ENCODE peak calls at places on chromosomes 1 and 21, in ten cellular contexts. One of them, this sample, is unnamed.

GRCh38 chr1:178192686-178193085 is 98.8 kb downstream of the RASAL2 start:
- DNase-seq in omental fat pad: no peak
- DNase-seq in ovary: no peak
- DNase-seq in astrocyte of the spinal cord: peak; percentile 75
- DNase-seq in gastrocnemius medialis: no peak
- DNase-seq in activated CD8-positive, alpha-beta T cell treated with anti-CD3 and anti-CD28 coated beads for 36 hours: no peak
- DNase-seq in psoas muscle: no peak
- DNase-seq in foreskin fibroblast: peak; percentile 57
- DNase-seq in AG09319: no peak
- DNase-seq in neural progenitor cell: no peak
- DNase-seq in this sample: peak; percentile 18

GRCh38 chr21:18620421-18620820 is 216.8 kb upstream of the TMPRSS15 start:
- DNase-seq in omental fat pad: no peak
- DNase-seq in ovary: no peak
- DNase-seq in astrocyte of the spinal cord: no peak
- DNase-seq in gastrocnemius medialis: no peak
- DNase-seq in activated CD8-positive, alpha-beta T cell treated with anti-CD3 and anti-CD28 coated beads for 36 hours: no peak
- DNase-seq in psoas muscle: no peak
- DNase-seq in foreskin fibroblast: no peak
- DNase-seq in AG09319: no peak
- DNase-seq in neural progenitor cell: no peak
- DNase-seq in this sample: no peak

GRCh38 chr1:53783056-53783455 is 44.1 kb upstream of the GLIS1 start:
- DNase-seq in omental fat pad: no peak
- DNase-seq in ovary: no peak
- DNase-seq in astrocyte of the spinal cord: no peak
- DNase-seq in gastrocnemius medialis: no peak
- DNase-seq in activated CD8-positive, alpha-beta T cell treated with anti-CD3 and anti-CD28 coated beads for 36 hours: peak; percentile 28
- DNase-seq in psoas muscle: no peak
- DNase-seq in foreskin fibroblast: peak; percentile 41
- DNase-seq in AG09319: no peak
- DNase-seq in neural progenitor cell: no peak
- DNase-seq in this sample: no peak

GRCh38 chr1:185442065-185442464 is 125.0 kb upstream of the IVNS1ABP start:
- DNase-seq in omental fat pad: no peak
- DNase-seq in ovary: no peak
- DNase-seq in astrocyte of the spinal cord: no peak
- DNase-seq in gastrocnemius medialis: no peak
- DNase-seq in activated CD8-positive, alpha-beta T cell treated with anti-CD3 and anti-CD28 coated beads for 36 hours: no peak
- DNase-seq in psoas muscle: no peak
- DNase-seq in foreskin fibroblast: peak; percentile 30
- DNase-seq in AG09319: no peak
- DNase-seq in neural progenitor cell: no peak
- DNase-seq in this sample: no peak

GRCh38 chr1:150574260-150575071 is 4.9 kb downstream of the MCL1 start:
- DNase-seq in omental fat pad: no peak
- DNase-seq in ovary: peak; percentile 1
- DNase-seq in astrocyte of the spinal cord: peak; percentile 38
- DNase-seq in gastrocnemius medialis: no peak
- DNase-seq in activated CD8-positive, alpha-beta T cell treated with anti-CD3 and anti-CD28 coated beads for 36 hours: no peak
- DNase-seq in psoas muscle: no peak
- DNase-seq in foreskin fibroblast: no peak
- DNase-seq in AG09319: no peak
- DNase-seq in neural progenitor cell: no peak
- DNase-seq in this sample: no peak

GRCh38 chr1:81797701-81798100 is 3.0 kb upstream of the ADGRL2 start:
- DNase-seq in omental fat pad: no peak
- DNase-seq in ovary: no peak
- DNase-seq in astrocyte of the spinal cord: no peak
- DNase-seq in gastrocnemius medialis: no peak
- DNase-seq in activated CD8-positive, alpha-beta T cell treated with anti-CD3 and anti-CD28 coated beads for 36 hours: no peak
- DNase-seq in psoas muscle: no peak
- DNase-seq in foreskin fibroblast: no peak
- DNase-seq in AG09319: no peak
- DNase-seq in neural progenitor cell: no peak
- DNase-seq in this sample: no peak

GRCh38 chr1:223748773-223749733 is 36.7 kb downstream of the CAPN2 start:
- DNase-seq in omental fat pad: no peak
- DNase-seq in ovary: peak; percentile 72
- DNase-seq in astrocyte of the spinal cord: peak; percentile 72
- DNase-seq in gastrocnemius medialis: peak; percentile 9
- DNase-seq in activated CD8-positive, alpha-beta T cell treated with anti-CD3 and anti-CD28 coated beads for 36 hours: peak; percentile 70
- DNase-seq in psoas muscle: peak; percentile 67
- DNase-seq in foreskin fibroblast: peak; percentile 43
- DNase-seq in AG09319: no peak
- DNase-seq in neural progenitor cell: peak; percentile 81
- DNase-seq in this sample: peak; percentile 72

GRCh38 chr1:4689941-4690635 is 35.7 kb downstream of the AJAP1 start:
- DNase-seq in omental fat pad: no peak
- DNase-seq in ovary: no peak
- DNase-seq in astrocyte of the spinal cord: no peak
- DNase-seq in gastrocnemius medialis: no peak
- DNase-seq in activated CD8-positive, alpha-beta T cell treated with anti-CD3 and anti-CD28 coated beads for 36 hours: no peak
- DNase-seq in psoas muscle: no peak
- DNase-seq in foreskin fibroblast: no peak
- DNase-seq in AG09319: no peak
- DNase-seq in neural progenitor cell: no peak
- DNase-seq in this sample: no peak

GRCh38 chr1:224454337-224455055 is 19.9 kb upstream of the WDR26 start:
- DNase-seq in omental fat pad: no peak
- DNase-seq in ovary: no peak
- DNase-seq in astrocyte of the spinal cord: no peak
- DNase-seq in gastrocnemius medialis: no peak
- DNase-seq in activated CD8-positive, alpha-beta T cell treated with anti-CD3 and anti-CD28 coated beads for 36 hours: no peak
- DNase-seq in psoas muscle: no peak
- DNase-seq in foreskin fibroblast: no peak
- DNase-seq in AG09319: no peak
- DNase-seq in neural progenitor cell: no peak
- DNase-seq in this sample: no peak

GRCh38 chr1:204400893-204401510 is 10.6 kb downstream of the PPP1R15B start:
- DNase-seq in omental fat pad: no peak
- DNase-seq in ovary: no peak
- DNase-seq in astrocyte of the spinal cord: no peak
- DNase-seq in gastrocnemius medialis: no peak
- DNase-seq in activated CD8-positive, alpha-beta T cell treated with anti-CD3 and anti-CD28 coated beads for 36 hours: no peak
- DNase-seq in psoas muscle: no peak
- DNase-seq in foreskin fibroblast: no peak
- DNase-seq in AG09319: no peak
- DNase-seq in neural progenitor cell: no peak
- DNase-seq in this sample: no peak

GRCh38 chr1:201365251-201365650 is 12.2 kb downstream of the TNNT2 start:
- DNase-seq in omental fat pad: no peak
- DNase-seq in ovary: no peak
- DNase-seq in astrocyte of the spinal cord: no peak
- DNase-seq in gastrocnemius medialis: no peak
- DNase-seq in activated CD8-positive, alpha-beta T cell treated with anti-CD3 and anti-CD28 coated beads for 36 hours: no peak
- DNase-seq in psoas muscle: no peak
- DNase-seq in foreskin fibroblast: no peak
- DNase-seq in AG09319: no peak
- DNase-seq in neural progenitor cell: no peak
- DNase-seq in this sample: no peak

GRCh38 chr1:33709174-33709573 is 154.7 kb upstream of the HMGB4 start:
- DNase-seq in omental fat pad: no peak
- DNase-seq in ovary: no peak
- DNase-seq in astrocyte of the spinal cord: no peak
- DNase-seq in gastrocnemius medialis: no peak
- DNase-seq in activated CD8-positive, alpha-beta T cell treated with anti-CD3 and anti-CD28 coated beads for 36 hours: no peak
- DNase-seq in psoas muscle: no peak
- DNase-seq in foreskin fibroblast: no peak
- DNase-seq in AG09319: no peak
- DNase-seq in neural progenitor cell: no peak
- DNase-seq in this sample: no peak

GRCh38 chr1:15741183-15741850 is 982 bp upstream of the TMEM82 start:
- DNase-seq in omental fat pad: peak; percentile 29
- DNase-seq in ovary: peak; percentile 86
- DNase-seq in astrocyte of the spinal cord: peak; percentile 63
- DNase-seq in gastrocnemius medialis: peak; percentile 71
- DNase-seq in activated CD8-positive, alpha-beta T cell treated with anti-CD3 and anti-CD28 coated beads for 36 hours: peak; percentile 84
- DNase-seq in psoas muscle: peak; percentile 78
- DNase-seq in foreskin fibroblast: peak; percentile 46
- DNase-seq in AG09319: no peak
- DNase-seq in neural progenitor cell: peak; percentile 89
- DNase-seq in this sample: peak; percentile 75

DNA sequence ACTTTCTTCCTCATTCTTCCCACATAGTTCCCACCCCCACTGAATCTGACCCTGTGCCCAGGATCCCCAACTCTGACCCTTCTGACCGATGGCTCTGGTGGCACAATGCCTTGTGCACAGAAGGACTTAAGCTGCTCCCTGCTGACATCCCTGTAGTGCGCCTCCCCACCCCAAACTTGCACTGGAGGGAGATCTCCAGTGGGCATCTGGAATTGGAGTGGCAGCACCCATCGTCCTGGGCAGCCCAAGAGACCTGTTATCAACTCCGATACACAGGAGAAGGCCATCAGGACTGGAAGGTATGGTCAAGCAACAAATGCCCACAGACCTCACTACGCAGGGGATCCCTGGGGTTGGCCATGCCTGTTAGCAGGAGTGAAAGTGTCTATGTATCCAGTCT is 9.0 kb downstream of the MPL start:
- DNase-seq in omental fat pad: no peak
- DNase-seq in ovary: no peak
- DNase-seq in astrocyte of the spinal cord: no peak
- DNase-seq in gastrocnemius medialis: no peak
- DNase-seq in activated CD8-positive, alpha-beta T cell treated with anti-CD3 and anti-CD28 coated beads for 36 hours: no peak
- DNase-seq in psoas muscle: no peak
- DNase-seq in foreskin fibroblast: no peak
- DNase-seq in AG09319: no peak
- DNase-seq in neural progenitor cell: no peak
- DNase-seq in this sample: no peak
- TF ChIP-seq CTCF in omental fat pad: no peak
- TF ChIP-seq CTCF in ovary: no peak
- TF ChIP-seq CTCF in astrocyte of the spinal cord: no peak
- TF ChIP-seq CTCF in gastrocnemius medialis: no peak
- TF ChIP-seq CTCF in activated CD8-positive, alpha-beta T cell treated with anti-CD3 and anti-CD28 coated beads for 36 hours: no peak
- TF ChIP-seq CTCF in psoas muscle: no peak
- TF ChIP-seq CTCF in foreskin fibroblast: no peak
- TF ChIP-seq CTCF in AG09319: no peak
- TF ChIP-seq CTCF in neural progenitor cell: no peak
- TF ChIP-seq CTCF in this sample: no peak

DNA sequence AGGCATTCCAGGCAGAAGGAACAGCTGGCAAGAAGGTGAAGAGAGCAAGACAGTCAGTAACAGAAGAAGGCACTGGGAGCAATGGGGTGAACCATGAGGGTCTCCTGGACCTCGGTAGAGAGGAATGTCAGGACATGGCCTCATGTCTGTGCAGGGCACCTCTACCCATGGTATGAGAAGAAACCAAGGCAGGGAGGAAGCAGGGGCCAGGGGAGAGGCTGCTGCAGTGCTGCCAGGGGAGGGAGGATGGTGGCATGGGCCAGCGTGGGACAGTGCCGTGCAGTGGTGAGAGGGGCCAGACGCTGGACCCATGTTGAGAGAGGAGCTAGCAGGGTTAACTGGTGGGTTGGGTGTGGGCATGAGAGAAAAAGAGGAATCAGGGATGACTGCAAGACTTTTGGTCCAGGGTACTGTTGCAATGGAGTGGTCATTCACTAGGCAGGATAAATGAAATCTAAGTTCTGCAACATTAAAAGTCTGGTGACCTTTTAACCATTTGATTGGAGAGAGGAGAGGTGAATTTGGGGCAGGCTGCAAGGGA is 577.6 kb downstream of the MATN1 start:
- DNase-seq in omental fat pad: no peak
- DNase-seq in ovary: no peak
- DNase-seq in astrocyte of the spinal cord: no peak
- DNase-seq in gastrocnemius medialis: no peak
- DNase-seq in activated CD8-positive, alpha-beta T cell treated with anti-CD3 and anti-CD28 coated beads for 36 hours: no peak
- DNase-seq in psoas muscle: no peak
- DNase-seq in foreskin fibroblast: no peak
- DNase-seq in AG09319: no peak
- DNase-seq in neural progenitor cell: no peak
- DNase-seq in this sample: no peak
- TF ChIP-seq CTCF in omental fat pad: no peak
- TF ChIP-seq CTCF in ovary: no peak
- TF ChIP-seq CTCF in astrocyte of the spinal cord: no peak
- TF ChIP-seq CTCF in gastrocnemius medialis: no peak
- TF ChIP-seq CTCF in activated CD8-positive, alpha-beta T cell treated with anti-CD3 and anti-CD28 coated beads for 36 hours: no peak
- TF ChIP-seq CTCF in psoas muscle: no peak
- TF ChIP-seq CTCF in foreskin fibroblast: no peak
- TF ChIP-seq CTCF in AG09319: no peak
- TF ChIP-seq CTCF in neural progenitor cell: no peak
- TF ChIP-seq CTCF in this sample: no peak

DNA sequence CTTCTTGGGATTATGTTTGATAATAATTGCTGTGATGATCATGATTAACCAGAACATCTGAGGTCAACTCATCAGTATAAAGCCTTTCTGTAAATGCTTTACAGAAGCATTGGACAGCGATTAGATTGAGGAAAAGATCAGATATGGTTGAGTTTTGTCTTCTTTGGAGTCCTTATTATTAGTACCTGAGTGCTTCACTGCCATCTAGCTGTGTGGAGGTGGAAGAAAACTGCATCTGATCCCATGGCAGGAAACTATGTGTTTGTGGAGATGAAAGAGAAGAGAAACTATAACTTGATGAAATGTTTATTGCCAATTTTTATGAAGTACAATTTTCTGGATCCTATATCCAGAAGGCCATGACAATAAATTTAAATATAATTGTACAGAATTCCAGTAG is 11.4 kb downstream of the FLG2 start:
- DNase-seq in omental fat pad: no peak
- DNase-seq in ovary: no peak
- DNase-seq in astrocyte of the spinal cord: no peak
- DNase-seq in gastrocnemius medialis: no peak
- DNase-seq in activated CD8-positive, alpha-beta T cell treated with anti-CD3 and anti-CD28 coated beads for 36 hours: peak; percentile 11
- DNase-seq in psoas muscle: no peak
- DNase-seq in foreskin fibroblast: no peak
- DNase-seq in AG09319: no peak
- DNase-seq in neural progenitor cell: no peak
- DNase-seq in this sample: no peak
- TF ChIP-seq CTCF in omental fat pad: no peak
- TF ChIP-seq CTCF in ovary: no peak
- TF ChIP-seq CTCF in astrocyte of the spinal cord: peak; percentile 25
- TF ChIP-seq CTCF in gastrocnemius medialis: no peak
- TF ChIP-seq CTCF in activated CD8-positive, alpha-beta T cell treated with anti-CD3 and anti-CD28 coated beads for 36 hours: no peak
- TF ChIP-seq CTCF in psoas muscle: no peak
- TF ChIP-seq CTCF in foreskin fibroblast: peak; percentile 5
- TF ChIP-seq CTCF in AG09319: no peak
- TF ChIP-seq CTCF in neural progenitor cell: no peak
- TF ChIP-seq CTCF in this sample: no peak

DNA sequence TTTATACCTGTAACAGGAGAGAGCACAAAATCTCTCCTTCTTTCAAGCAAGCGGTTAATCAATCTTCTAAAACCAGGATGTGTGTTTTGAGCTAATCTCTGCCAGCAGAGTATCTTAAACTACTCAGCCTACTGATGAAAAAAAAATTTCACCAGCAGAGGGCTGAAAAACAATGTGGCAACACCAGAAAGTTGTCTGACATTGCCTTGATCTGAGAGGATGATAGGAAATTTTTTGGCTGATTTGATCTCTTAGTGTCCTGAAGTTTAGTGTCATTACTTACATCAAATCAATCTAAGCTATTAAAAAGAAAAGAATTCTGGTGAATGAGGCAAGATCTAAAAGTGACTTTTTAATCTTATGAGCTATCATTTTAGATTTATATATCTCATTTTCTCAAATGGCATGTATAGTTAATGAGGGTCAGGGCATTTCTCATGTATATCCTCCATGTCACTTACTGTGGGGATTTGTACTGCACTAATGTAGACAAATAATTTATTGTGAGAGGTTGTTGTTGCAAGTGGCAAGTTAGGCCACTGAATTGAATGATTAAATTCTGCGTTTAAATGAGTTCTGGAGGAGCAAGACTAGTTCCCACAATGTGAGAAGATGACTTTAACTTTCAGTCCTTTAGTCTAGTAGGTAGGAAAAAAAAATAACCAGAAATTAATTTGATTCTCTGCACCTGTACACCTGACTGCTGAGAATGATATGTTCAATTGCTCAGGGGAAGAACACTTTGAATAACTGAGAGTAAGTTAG is 10.8 kb downstream of the ADAMTS1 start:
- DNase-seq in omental fat pad: no peak
- DNase-seq in ovary: no peak
- DNase-seq in astrocyte of the spinal cord: no peak
- DNase-seq in gastrocnemius medialis: no peak
- DNase-seq in activated CD8-positive, alpha-beta T cell treated with anti-CD3 and anti-CD28 coated beads for 36 hours: no peak
- DNase-seq in psoas muscle: no peak
- DNase-seq in foreskin fibroblast: no peak
- DNase-seq in AG09319: no peak
- DNase-seq in neural progenitor cell: no peak
- DNase-seq in this sample: no peak
- TF ChIP-seq CTCF in omental fat pad: no peak
- TF ChIP-seq CTCF in ovary: no peak
- TF ChIP-seq CTCF in astrocyte of the spinal cord: peak; percentile 37
- TF ChIP-seq CTCF in gastrocnemius medialis: peak; percentile 21
- TF ChIP-seq CTCF in activated CD8-positive, alpha-beta T cell treated with anti-CD3 and anti-CD28 coated beads for 36 hours: no peak
- TF ChIP-seq CTCF in psoas muscle: peak; percentile 26
- TF ChIP-seq CTCF in foreskin fibroblast: peak; percentile 34
- TF ChIP-seq CTCF in AG09319: peak; percentile 38
- TF ChIP-seq CTCF in neural progenitor cell: peak; percentile 38
- TF ChIP-seq CTCF in this sample: peak; percentile 22